ENCODE peak calls at places on chromosomes 4 and X, in ten cellular contexts. Q is heart left ventricle, C is GM12892, B is A549, K is stomach, P is transverse colon, H is GM12891, V is HCT116, I is suprapubic skin, S is uterus. T is an unnamed sample.

GRCh38 chr4:70504733-70505132 is 13.6 kb upstream of the AMTN start:
- DNase-seq in S (no peak), H (no peak), C (no peak), B (no peak), P (no peak), V (no peak), K (no peak), I (no peak), Q (no peak), T (no peak)

GRCh38 chr4:40648141-40648540 is 18.5 kb upstream of the RBM47 start:
- DNase-seq in S (no peak), B (no peak), I (no peak), H (no peak), C (no peak), P (no peak), K (no peak), V (no peak), Q (no peak), T (no peak)

GRCh38 chrX:25524150-25524549 is 508.4 kb upstream of the ARX start:
- DNase-seq in S (no peak), B (peak; percentile 63), P (no peak), V (no peak), K (no peak), H (no peak), I (no peak), Q (no peak), C (no peak), T (no peak)

GRCh38 chr4:34469518-34469917 is 1774.8 kb downstream of the ARAP2 start:
- DNase-seq in I (no peak), S (no peak), K (no peak), Q (no peak), P (no peak), C (no peak), B (no peak), H (no peak), V (no peak), T (no peak)

GRCh38 chr4:6262176-6262575 is 7.5 kb upstream of the WFS1 start:
- DNase-seq in Q (no peak), S (no peak), H (no peak), P (no peak), I (no peak), C (no peak), K (no peak), B (no peak), V (no peak), T (no peak)

GRCh38 chr4:11438647-11439046 is 10.0 kb upstream of the HS3ST1 start:
- DNase-seq in V (no peak), Q (no peak), P (no peak), K (no peak), H (no peak), C (no peak), B (no peak), I (no peak), S (no peak), T (no peak)

GRCh38 chr4:185203380-185204237 is at the start of gene CFAP97:
- DNase-seq in C (peak; percentile 66), K (peak; percentile 92), H (peak; percentile 62), P (peak; percentile 92), I (peak; percentile 93), B (peak; percentile 73), S (peak; percentile 90), V (peak; percentile 53), Q (peak; percentile 96), T (no peak)

GRCh38 chrX:115584715-115585114 is 23.7 kb downstream of the PLS3 start:
- DNase-seq in B (no peak), Q (no peak), H (no peak), K (no peak), S (no peak), P (no peak), I (no peak), V (no peak), C (no peak), T (no peak)

GRCh38 chr4:155474758-155475157 is 98.0 kb upstream of the MAP9 start:
- DNase-seq in P (no peak), H (no peak), B (no peak), K (no peak), V (no peak), S (no peak), I (no peak), Q (no peak), C (no peak), T (no peak)

GRCh38 chrX:130264573-130264972 is 4.1 kb downstream of the ZNF280C start:
- DNase-seq in B (peak; percentile 1), P (no peak), I (no peak), H (no peak), K (no peak), C (no peak), S (no peak), Q (no peak), V (no peak), T (no peak)

GRCh38 chrX:130263016-130263415 is 5.7 kb downstream of the ZNF280C start:
- DNase-seq in V (no peak), H (no peak), B (peak; percentile 1), K (no peak), I (no peak), C (no peak), P (no peak), Q (no peak), S (no peak), T (no peak)

GRCh38 chrX:130268500-130269170 is at the start of gene ZNF280C:
- DNase-seq in H (peak; percentile 62), I (peak; percentile 90), S (peak; percentile 82), B (peak; percentile 97), K (peak; percentile 89), V (peak; percentile 91), C (peak; percentile 64), Q (peak; percentile 91), P (peak; percentile 92), T (peak; percentile 74)
- TF ChIP-seq POLR2A in H (peak; percentile 95), I (peak; percentile 67), S (peak; percentile 19), B (peak; percentile 98), K (no peak), V (peak; percentile 88), C (peak; percentile 98), Q (no peak), P (peak; percentile 83), T (peak; percentile 95)

GRCh38 chr4:1683903-1684755 is at the start of gene FAM53A:
- DNase-seq in Q (peak; percentile 93), H (peak; percentile 93), P (peak; percentile 96), I (peak; percentile 94), C (peak; percentile 85), S (peak; percentile 88), V (peak; percentile 57), B (peak; percentile 84), K (peak; percentile 97), T (peak; percentile 70)
- TF ChIP-seq POLR2A in Q (no peak), H (no peak), P (no peak), I (no peak), C (peak; percentile 25), S (peak; percentile 37), V (no peak), B (peak; percentile 10), K (no peak), T (peak; percentile 67)

GRCh38 chr4:90127223-90127705 is at the start of gene CCSER1:
- DNase-seq in Q (peak; percentile 81), K (peak; percentile 85), P (peak; percentile 86), I (peak; percentile 81), H (peak; percentile 31), C (no peak), V (peak; percentile 61), B (peak; percentile 22), S (peak; percentile 63), T (no peak)

GRCh38 chr4:90121961-90122748 is 5.0 kb upstream of the CCSER1 start:
- DNase-seq in I (no peak), Q (no peak), C (no peak), K (no peak), H (no peak), P (no peak), B (no peak), S (no peak), V (no peak), T (no peak)

GRCh38 chr4:90120815-90121214 is 6.4 kb upstream of the CCSER1 start:
- DNase-seq in C (no peak), V (no peak), K (no peak), B (no peak), Q (no peak), I (no peak), H (no peak), S (no peak), P (no peak), T (no peak)

GRCh38 chr4:90127706-90128345 is 632 bp downstream of the CCSER1 start:
- DNase-seq in K (peak; percentile 50), B (no peak), Q (peak; percentile 24), C (no peak), I (no peak), S (no peak), H (no peak), V (no peak), P (no peak), T (no peak)

DNA sequence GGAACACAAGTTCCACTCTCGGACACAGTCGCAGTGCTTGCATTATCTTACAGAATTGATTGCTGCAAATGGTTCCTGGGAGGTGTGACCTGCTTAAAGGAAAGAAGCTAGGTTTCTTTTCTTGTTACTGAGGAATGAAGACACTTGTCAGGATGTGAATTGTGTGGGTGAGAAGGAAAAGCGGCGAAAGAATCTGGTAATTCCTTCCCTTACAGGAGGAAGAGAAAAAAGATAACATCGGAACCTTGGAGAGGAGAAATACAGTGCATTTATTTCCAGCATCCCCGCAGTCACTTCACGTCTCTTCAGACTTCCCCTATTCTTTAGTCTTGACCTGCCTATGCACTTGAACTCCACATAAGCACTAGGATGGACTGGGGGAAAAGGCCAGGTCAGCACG is 389 bp upstream of the CCSER1 start:
- DNase-seq in Q (no peak), S (no peak), B (no peak), V (no peak), P (no peak), I (no peak), H (no peak), K (no peak), C (no peak), T (no peak)
- TF ChIP-seq POLR2A in Q (no peak), S (no peak), B (no peak), V (no peak), P (no peak), I (no peak), H (no peak), K (no peak), C (no peak), T (no peak)

DNA sequence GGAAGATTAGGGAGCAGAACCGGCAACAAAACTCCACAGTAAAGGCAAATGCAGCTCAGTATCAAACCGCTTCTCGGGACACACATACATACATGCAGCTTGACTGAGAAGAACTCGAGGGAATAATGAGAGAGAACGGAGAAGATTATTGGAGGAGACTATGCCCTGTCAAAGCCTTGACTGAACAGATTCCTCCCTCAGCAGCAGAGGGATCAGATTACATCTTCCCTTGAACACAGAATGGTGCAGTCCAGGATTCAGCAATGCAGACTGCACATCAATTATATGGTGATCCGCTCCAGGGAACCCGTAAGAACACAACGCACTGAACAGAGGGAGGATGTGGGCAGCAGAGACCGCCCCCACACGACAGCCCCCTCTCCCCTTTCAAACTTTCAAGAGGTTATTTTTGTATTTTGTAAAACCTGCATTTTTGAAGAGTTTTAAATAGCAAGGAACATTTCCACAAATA is 183.2 kb downstream of the FBXW7 start:
- DNase-seq in H (peak; percentile 3), I (peak; percentile 67), S (peak; percentile 81), C (no peak), K (no peak), B (peak; percentile 84), Q (peak; percentile 63), P (peak; percentile 19), V (peak; percentile 81), T (peak; percentile 2)
- TF ChIP-seq POLR2A in H (peak; percentile 78), I (peak; percentile 52), S (peak; percentile 80), C (no peak), K (no peak), B (no peak), Q (no peak), P (peak; percentile 35), V (no peak), T (peak; percentile 15)